ENCODE peak calls at places on chromosomes 13 and 19, in four cellular contexts. V is GM12878, F is H1, M is K562. Q is an unnamed sample.
A peak's percentile ranks its signal among the peaks of the same experiment; 100 is the strongest.

GRCh38 chr13:113047587-113047986 is 58.0 kb upstream of the F7 start:
- DNase-seq in V (no peak), F (no peak), M (no peak), Q (no peak)

GRCh38 chr13:43830481-43830873 is 43.7 kb upstream of the ENOX1 start:
- DNase-seq in V (no peak), F (no peak), M (no peak), Q (no peak)

GRCh38 chr19:15331419-15332310 is 674 bp downstream of the BRD4 start:
- DNase-seq in F (peak; percentile 60), M (peak; percentile 88), V (no peak), Q (peak; percentile 88)

GRCh38 chr19:48719263-48720171 is at the start of gene MAMSTR:
- DNase-seq in V (no peak), M (peak; percentile 41), F (peak; percentile 57), Q (no peak)

GRCh38 chr13:71786815-71787214 is 80.2 kb downstream of the DACH1 start:
- DNase-seq in V (no peak), M (no peak), F (no peak), Q (no peak)

GRCh38 chr19:17752865-17753639 is 1.8 kb downstream of the FCHO1 start:
- DNase-seq in M (no peak), V (no peak), F (no peak), Q (no peak)

GRCh38 chr13:100922599-100922998 is 248.0 kb upstream of the TMTC4 start:
- DNase-seq in M (no peak), F (no peak), V (no peak), Q (no peak)

GRCh38 chr13:112617754-112618375 is 29.9 kb upstream of the TUBGCP3 start:
- DNase-seq in M (peak; percentile 5), V (no peak), F (peak; percentile 32), Q (no peak)

GRCh38 chr13:59666504-59666903 is 497.2 kb downstream of the DIAPH3 start:
- DNase-seq in V (no peak), F (no peak), M (no peak), Q (no peak)

GRCh38 chr13:112731667-112732616 is 42.1 kb downstream of the ATP11A start:
- DNase-seq in F (no peak), V (no peak), M (no peak), Q (no peak)

GRCh38 chr19:56765107-56765506 is 75.4 kb downstream of the PEG3 start:
- DNase-seq in V (no peak), M (no peak), F (no peak), Q (peak; percentile 75)

GRCh38 chr13:73859841-73860240 is 274.4 kb downstream of the KLF12 start:
- DNase-seq in V (no peak), M (no peak), F (no peak), Q (no peak)

GRCh38 chr13:20019033-20019432 is 60.5 kb downstream of the ZMYM2 start:
- DNase-seq in V (no peak), M (no peak), F (no peak), Q (no peak)

GRCh38 chr19:11373166-11373884 is 1.1 kb upstream of the SWSAP1 start:
- DNase-seq in M (no peak), V (no peak), F (no peak), Q (peak; percentile 86)

GRCh38 chr19:1397838-1398237 is 3.5 kb downstream of the GAMT start:
- DNase-seq in M (no peak), F (no peak), V (no peak), Q (no peak)

GRCh38 chr13:59425211-59425721 is 738.5 kb downstream of the DIAPH3 start:
- DNase-seq in V (no peak), M (no peak), F (no peak), Q (no peak)

GRCh38 chr13:48739346-48740037 is 85.8 kb downstream of the CYSLTR2 start:
- DNase-seq in F (no peak), V (no peak), M (no peak), Q (no peak)

GRCh38 chr13:66994097-66994496 is 236.0 kb downstream of the PCDH9 start:
- DNase-seq in F (peak; percentile 85), V (no peak), M (peak; percentile 24), Q (peak; percentile 4)
- TF ChIP-seq NRF1 in F (no peak), V (no peak), M (no peak), Q (no peak)

DNA sequence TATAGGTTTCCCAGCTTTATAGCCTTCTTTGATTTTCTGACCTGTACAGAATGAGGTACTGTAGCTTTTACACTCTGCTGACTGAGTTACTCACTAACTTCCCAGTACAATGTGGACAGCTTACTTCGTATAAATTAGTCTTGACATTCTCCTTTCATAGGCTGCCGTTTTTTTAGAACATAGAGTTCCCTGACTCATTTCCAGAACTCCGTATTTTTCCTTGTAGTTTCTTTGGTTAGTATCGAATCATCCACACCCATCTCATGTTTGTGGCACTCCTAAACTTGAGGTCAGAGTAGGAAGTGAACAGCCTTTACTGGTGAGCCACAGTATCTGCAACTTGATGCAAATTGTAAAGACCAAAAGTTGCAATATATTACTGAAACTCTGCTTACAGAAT is 303.9 kb downstream of the SLITRK5 start:
- DNase-seq in V (no peak), F (no peak), M (no peak), Q (no peak)
- H3K4me3 ChIP-seq in V (no peak overlapping the region), F (no peak overlapping the region), M (no peak overlapping the region), Q (no peak overlapping the region)

GRCh38 chr19:40464059-40465024 is 1.2 kb downstream of the BLVRB start:
- DNase-seq in V (no peak), M (peak; percentile 51), F (peak; percentile 96), Q (peak; percentile 75)
- TF ChIP-seq NRF1 in V (no peak), M (no peak), F (no peak), Q (no peak)

GRCh38 chr19:45883881-45884681 is 1.9 kb downstream of the IRF2BP1 start:
- DNase-seq in V (no peak), M (no peak), F (no peak), Q (peak; percentile 19)

GRCh38 chr19:45881909-45882528 is 3.9 kb downstream of the IRF2BP1 start:
- DNase-seq in V (no peak), M (peak; percentile 59), F (peak; percentile 67), Q (peak; percentile 17)

GRCh38 chr19:45882652-45883585 is 3.0 kb downstream of the IRF2BP1 start:
- DNase-seq in V (peak; percentile 70), F (peak; percentile 98), M (peak; percentile 75), Q (peak; percentile 96)

GRCh38 chr19:45884682-45885555 is 1.0 kb downstream of the IRF2BP1 start:
- DNase-seq in M (peak; percentile 71), V (no peak), F (no peak), Q (peak; percentile 82)

DNA sequence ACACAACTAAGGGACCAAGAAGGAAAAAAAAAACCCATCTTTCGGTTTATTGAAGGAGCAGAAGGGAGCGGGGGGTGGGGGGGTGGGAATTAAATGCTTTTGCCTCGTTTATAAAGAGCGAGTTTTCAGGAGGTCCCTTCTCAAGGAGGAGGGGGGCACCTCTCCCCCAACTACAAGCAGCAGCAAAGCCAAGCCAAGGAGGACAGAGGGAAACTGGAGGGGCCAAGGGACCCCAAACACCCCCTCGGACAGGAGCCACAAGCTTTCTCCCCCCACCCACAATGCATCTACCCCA is 2.4 kb downstream of the IRF2BP1 start:
- DNase-seq in V (no peak), F (no peak), M (no peak), Q (no peak)
- H3K4me3 ChIP-seq in V (peak overlapping the region; percentile 49), F (no peak overlapping the region), M (no peak overlapping the region), Q (peak overlapping the region; percentile 24)

DNA sequence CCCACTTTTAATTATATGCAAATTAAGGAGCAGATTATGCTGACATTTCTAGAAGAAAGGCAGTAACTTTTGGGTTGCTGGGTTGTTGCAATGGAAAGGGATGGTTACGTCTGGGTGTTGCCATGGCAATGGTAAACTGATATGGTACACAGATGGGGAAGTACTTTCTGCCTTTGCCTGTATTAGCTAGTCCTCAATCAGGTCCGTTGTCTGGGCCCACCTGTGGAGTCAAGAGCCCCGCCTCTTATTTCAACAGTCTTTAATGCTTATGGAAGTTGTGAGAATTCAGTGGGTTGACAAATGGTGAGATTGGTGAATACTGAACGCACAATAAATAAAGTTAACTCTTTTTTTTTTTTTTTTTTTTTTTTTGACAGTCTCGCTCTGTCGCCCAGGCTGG is 30.6 kb upstream of the DPP9 start:
- DNase-seq in M (no peak), V (no peak), F (no peak), Q (no peak)
- TF ChIP-seq NRF1 in M (no peak), V (no peak), F (no peak), Q (no peak)

GRCh38 chr19:43465468-43466120 is at the start of gene LYPD3:
- DNase-seq in V (no peak), F (peak; percentile 71), M (peak; percentile 39), Q (no peak)
- H3K4me3 ChIP-seq in V (no peak within 1 kb of the TSS), F (peak within 1 kb of the TSS; percentile 50), M (peak within 1 kb of the TSS; percentile 67), Q (peak within 1 kb of the TSS; percentile 65)

DNA sequence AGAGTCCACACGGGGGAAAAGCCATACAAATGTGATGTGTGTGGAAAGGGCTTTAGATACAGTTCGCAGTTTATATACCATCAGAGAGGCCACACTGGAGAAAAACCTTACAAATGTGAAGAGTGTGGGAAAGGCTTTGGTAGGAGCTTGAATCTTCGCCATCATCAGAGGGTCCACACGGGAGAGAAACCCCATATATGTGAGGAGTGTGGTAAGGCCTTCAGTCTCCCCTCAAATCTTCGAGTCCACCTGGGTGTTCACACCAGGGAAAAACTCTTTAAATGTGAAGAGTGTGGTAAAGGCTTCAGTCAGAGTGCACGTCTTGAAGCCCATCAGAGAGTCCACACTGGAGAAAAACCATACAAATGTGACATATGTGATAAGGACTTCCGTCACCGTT is 23.3 kb upstream of the ZNF233 start:
- DNase-seq in M (no peak), V (no peak), F (no peak), Q (no peak)
- TF ChIP-seq NRF1 in M (no peak), V (no peak), F (no peak), Q (no peak)

DNA sequence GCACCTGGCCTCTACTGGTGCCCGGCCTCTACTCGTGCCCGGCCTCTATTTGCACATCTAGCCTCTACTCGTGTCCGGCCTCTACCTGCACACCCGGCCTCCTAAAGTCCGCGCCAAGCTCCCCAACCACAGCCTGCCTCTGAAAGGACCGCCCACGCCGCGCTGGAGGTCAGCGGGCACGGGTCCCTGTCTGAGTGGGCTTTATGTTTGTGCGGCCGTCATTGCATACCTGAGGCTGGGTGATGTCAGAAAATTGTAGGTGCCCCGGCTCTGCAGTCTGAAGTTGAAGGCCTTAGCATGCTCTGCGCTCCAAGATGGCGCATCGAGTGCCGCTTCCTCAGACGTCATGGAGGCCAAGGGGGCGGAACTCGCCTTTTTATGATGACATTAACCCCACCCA is 1.1 kb downstream of the ZNF135 start:
- DNase-seq in V (no peak), F (no peak), M (no peak), Q (no peak)
- H3K4me3 ChIP-seq in V (no peak overlapping the region), F (no peak overlapping the region), M (no peak overlapping the region), Q (no peak overlapping the region)

DNA sequence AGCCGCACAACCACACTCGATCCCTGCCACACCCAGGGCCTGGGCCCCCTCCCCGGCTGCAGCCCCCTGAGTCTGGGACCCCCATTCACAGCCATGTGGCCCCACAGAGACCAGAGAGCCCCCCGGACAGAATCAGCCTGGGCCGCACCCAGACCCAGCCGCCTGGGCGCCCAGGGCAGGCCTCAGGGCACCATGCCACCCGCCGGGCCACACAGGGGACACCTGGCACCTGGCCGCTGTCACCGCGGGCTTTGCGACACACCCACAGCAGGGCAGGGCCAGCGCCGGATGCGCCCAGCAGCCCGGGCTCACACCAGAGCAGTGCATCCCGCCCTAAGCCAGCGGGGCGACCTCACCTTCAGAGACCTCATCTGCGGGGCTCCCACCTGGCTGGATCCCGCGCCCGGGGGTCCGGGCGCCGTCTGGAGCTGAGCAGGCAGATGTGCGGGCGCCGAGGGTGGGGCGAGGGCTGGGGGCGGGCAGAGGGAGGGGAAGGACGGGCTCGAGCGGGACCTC is 443 bp downstream of the TBXA2R start:
- DNase-seq in F (peak; percentile 62), M (peak; percentile 72), V (no peak), Q (peak; percentile 78)
- TF ChIP-seq NRF1 in F (no peak), M (no peak), V (no peak), Q (no peak)

Q was measured in SK-N-SH.